ENCODE peak calls at places on chromosomes 5 and 9, in eight cellular contexts. One of them, this sample, is unnamed.

GRCh38 chr5:124176692-124177091 is 569.7 kb downstream of the ZNF608 start:
- DNase-seq in effector memory CD4-positive, alpha-beta T cell: no peak
- DNase-seq in astrocyte of the spinal cord: no peak
- DNase-seq in caudate nucleus: no peak
- DNase-seq in lower lobe of right lung: no peak
- DNase-seq in AG10803: no peak
- DNase-seq in GM23338: peak; percentile 14
- DNase-seq in IMR-90: no peak
- DNase-seq in this sample: no peak

GRCh38 chr9:136438548-136438908 is 1.1 kb downstream of the INPP5E start:
- DNase-seq in effector memory CD4-positive, alpha-beta T cell: no peak
- DNase-seq in astrocyte of the spinal cord: peak; percentile 3
- DNase-seq in caudate nucleus: no peak
- DNase-seq in lower lobe of right lung: no peak
- DNase-seq in AG10803: peak; percentile 11
- DNase-seq in GM23338: peak; percentile 66
- DNase-seq in IMR-90: peak; percentile 7
- DNase-seq in this sample: no peak

GRCh38 chr5:11547140-11547539 is 357.1 kb downstream of the CTNND2 start:
- DNase-seq in effector memory CD4-positive, alpha-beta T cell: no peak
- DNase-seq in astrocyte of the spinal cord: no peak
- DNase-seq in caudate nucleus: no peak
- DNase-seq in lower lobe of right lung: no peak
- DNase-seq in AG10803: no peak
- DNase-seq in GM23338: no peak
- DNase-seq in IMR-90: no peak
- DNase-seq in this sample: no peak

GRCh38 chr9:98885575-98886292 is 58.0 kb upstream of the COL15A1 start:
- DNase-seq in effector memory CD4-positive, alpha-beta T cell: no peak
- DNase-seq in astrocyte of the spinal cord: no peak
- DNase-seq in caudate nucleus: no peak
- DNase-seq in lower lobe of right lung: no peak
- DNase-seq in AG10803: no peak
- DNase-seq in GM23338: no peak
- DNase-seq in IMR-90: no peak
- DNase-seq in this sample: no peak

GRCh38 chr5:150656191-150657132 is 4.6 kb upstream of the MYOZ3 start:
- DNase-seq in effector memory CD4-positive, alpha-beta T cell: peak; percentile 70
- DNase-seq in astrocyte of the spinal cord: peak; percentile 53
- DNase-seq in caudate nucleus: peak; percentile 49
- DNase-seq in lower lobe of right lung: peak; percentile 80
- DNase-seq in AG10803: peak; percentile 42
- DNase-seq in GM23338: peak; percentile 83
- DNase-seq in IMR-90: no peak
- DNase-seq in this sample: peak; percentile 62

GRCh38 chr9:88722753-88723152 is 187.8 kb downstream of the NXNL2 start:
- DNase-seq in effector memory CD4-positive, alpha-beta T cell: no peak
- DNase-seq in astrocyte of the spinal cord: peak; percentile 33
- DNase-seq in caudate nucleus: no peak
- DNase-seq in lower lobe of right lung: no peak
- DNase-seq in AG10803: no peak
- DNase-seq in GM23338: peak; percentile 54
- DNase-seq in IMR-90: peak; percentile 26
- DNase-seq in this sample: no peak

GRCh38 chr5:138107213-138107612 is 23.4 kb downstream of the WNT8A start:
- DNase-seq in effector memory CD4-positive, alpha-beta T cell: no peak
- DNase-seq in astrocyte of the spinal cord: no peak
- DNase-seq in caudate nucleus: no peak
- DNase-seq in lower lobe of right lung: no peak
- DNase-seq in AG10803: no peak
- DNase-seq in GM23338: no peak
- DNase-seq in IMR-90: no peak
- DNase-seq in this sample: no peak

GRCh38 chr5:175842947-175843793 is 28.2 kb upstream of the CPLX2 start:
- DNase-seq in effector memory CD4-positive, alpha-beta T cell: no peak
- DNase-seq in astrocyte of the spinal cord: peak; percentile 62
- DNase-seq in caudate nucleus: no peak
- DNase-seq in lower lobe of right lung: no peak
- DNase-seq in AG10803: peak; percentile 46
- DNase-seq in GM23338: no peak
- DNase-seq in IMR-90: peak; percentile 80
- DNase-seq in this sample: no peak

GRCh38 chr5:61916621-61917620 is 389.1 kb upstream of the KIF2A start:
- DNase-seq in effector memory CD4-positive, alpha-beta T cell: no peak
- DNase-seq in astrocyte of the spinal cord: peak; percentile 60
- DNase-seq in caudate nucleus: no peak
- DNase-seq in lower lobe of right lung: no peak
- DNase-seq in AG10803: peak; percentile 24
- DNase-seq in GM23338: no peak
- DNase-seq in IMR-90: peak; percentile 1
- DNase-seq in this sample: no peak

GRCh38 chr5:178094345-178094744 is 19.0 kb upstream of the N4BP3 start:
- DNase-seq in effector memory CD4-positive, alpha-beta T cell: no peak
- DNase-seq in astrocyte of the spinal cord: no peak
- DNase-seq in caudate nucleus: no peak
- DNase-seq in lower lobe of right lung: no peak
- DNase-seq in AG10803: no peak
- DNase-seq in GM23338: no peak
- DNase-seq in IMR-90: no peak
- DNase-seq in this sample: no peak

GRCh38 chr5:167982-168660 is 23.2 kb upstream of the LRRC14B start:
- DNase-seq in effector memory CD4-positive, alpha-beta T cell: no peak
- DNase-seq in astrocyte of the spinal cord: peak; percentile 98
- DNase-seq in caudate nucleus: no peak
- DNase-seq in lower lobe of right lung: no peak
- DNase-seq in AG10803: peak; percentile 96
- DNase-seq in GM23338: no peak
- DNase-seq in IMR-90: peak; percentile 99
- DNase-seq in this sample: no peak

GRCh38 chr5:150272531-150272930 is 17.0 kb downstream of the CAMK2A start:
- DNase-seq in effector memory CD4-positive, alpha-beta T cell: no peak
- DNase-seq in astrocyte of the spinal cord: peak; percentile 46
- DNase-seq in caudate nucleus: no peak
- DNase-seq in lower lobe of right lung: no peak
- DNase-seq in AG10803: peak; percentile 62
- DNase-seq in GM23338: peak; percentile 86
- DNase-seq in IMR-90: peak; percentile 52
- DNase-seq in this sample: peak; percentile 48

GRCh38 chr9:105994970-105995369 is 300.6 kb downstream of the TMEM38B start:
- DNase-seq in effector memory CD4-positive, alpha-beta T cell: no peak
- DNase-seq in astrocyte of the spinal cord: no peak
- DNase-seq in caudate nucleus: no peak
- DNase-seq in lower lobe of right lung: no peak
- DNase-seq in AG10803: peak; percentile 3
- DNase-seq in GM23338: no peak
- DNase-seq in IMR-90: no peak
- DNase-seq in this sample: peak; percentile 16

GRCh38 chr5:146643805-146644204 is 127.8 kb upstream of the GPR151 start:
- DNase-seq in effector memory CD4-positive, alpha-beta T cell: no peak
- DNase-seq in astrocyte of the spinal cord: no peak
- DNase-seq in caudate nucleus: no peak
- DNase-seq in lower lobe of right lung: no peak
- DNase-seq in AG10803: no peak
- DNase-seq in GM23338: no peak
- DNase-seq in IMR-90: no peak
- DNase-seq in this sample: no peak

GRCh38 chr5:156199045-156199444 is 127.9 kb upstream of the SGCD start:
- DNase-seq in effector memory CD4-positive, alpha-beta T cell: no peak
- DNase-seq in astrocyte of the spinal cord: no peak
- DNase-seq in caudate nucleus: no peak
- DNase-seq in lower lobe of right lung: no peak
- DNase-seq in AG10803: no peak
- DNase-seq in GM23338: no peak
- DNase-seq in IMR-90: no peak
- DNase-seq in this sample: no peak

GRCh38 chr9:92642599-92642998 is 27.3 kb downstream of the IPPK start:
- DNase-seq in effector memory CD4-positive, alpha-beta T cell: no peak
- DNase-seq in astrocyte of the spinal cord: no peak
- DNase-seq in caudate nucleus: no peak
- DNase-seq in lower lobe of right lung: no peak
- DNase-seq in AG10803: no peak
- DNase-seq in GM23338: no peak
- DNase-seq in IMR-90: no peak
- DNase-seq in this sample: no peak

GRCh38 chr5:145931718-145932117 is 4.7 kb upstream of the SH3RF2 start:
- DNase-seq in effector memory CD4-positive, alpha-beta T cell: no peak
- DNase-seq in astrocyte of the spinal cord: no peak
- DNase-seq in caudate nucleus: no peak
- DNase-seq in lower lobe of right lung: no peak
- DNase-seq in AG10803: no peak
- DNase-seq in GM23338: no peak
- DNase-seq in IMR-90: peak; percentile 21
- DNase-seq in this sample: no peak

GRCh38 chr5:144971067-144971850 is 800.6 kb downstream of the KCTD16 start:
- DNase-seq in effector memory CD4-positive, alpha-beta T cell: no peak
- DNase-seq in astrocyte of the spinal cord: no peak
- DNase-seq in caudate nucleus: no peak
- DNase-seq in lower lobe of right lung: no peak
- DNase-seq in AG10803: no peak
- DNase-seq in GM23338: no peak
- DNase-seq in IMR-90: no peak
- DNase-seq in this sample: no peak

GRCh38 chr5:127602481-127602880 is 46.4 kb upstream of the CTXN3 start:
- DNase-seq in effector memory CD4-positive, alpha-beta T cell: no peak
- DNase-seq in astrocyte of the spinal cord: no peak
- DNase-seq in caudate nucleus: no peak
- DNase-seq in lower lobe of right lung: no peak
- DNase-seq in AG10803: no peak
- DNase-seq in GM23338: peak; percentile 57
- DNase-seq in IMR-90: no peak
- DNase-seq in this sample: no peak

GRCh38 chr5:164962302-164962961 is 1457.0 kb downstream of the MAT2B start:
- DNase-seq in effector memory CD4-positive, alpha-beta T cell: no peak
- DNase-seq in astrocyte of the spinal cord: no peak
- DNase-seq in caudate nucleus: no peak
- DNase-seq in lower lobe of right lung: no peak
- DNase-seq in AG10803: no peak
- DNase-seq in GM23338: no peak
- DNase-seq in IMR-90: no peak
- DNase-seq in this sample: no peak

GRCh38 chr9:20319641-20320337 is 302.5 kb downstream of the MLLT3 start:
- DNase-seq in effector memory CD4-positive, alpha-beta T cell: no peak
- DNase-seq in astrocyte of the spinal cord: peak; percentile 82
- DNase-seq in caudate nucleus: no peak
- DNase-seq in lower lobe of right lung: no peak
- DNase-seq in AG10803: peak; percentile 32
- DNase-seq in GM23338: no peak
- DNase-seq in IMR-90: peak; percentile 88
- DNase-seq in this sample: no peak

GRCh38 chr5:88724201-88724600 is 158.8 kb downstream of the MEF2C start:
- DNase-seq in effector memory CD4-positive, alpha-beta T cell: no peak
- DNase-seq in astrocyte of the spinal cord: peak; percentile 50
- DNase-seq in caudate nucleus: no peak
- DNase-seq in lower lobe of right lung: no peak
- DNase-seq in AG10803: no peak
- DNase-seq in GM23338: peak; percentile 19
- DNase-seq in IMR-90: peak; percentile 29
- DNase-seq in this sample: peak; percentile 49

GRCh38 chr9:133656211-133657119 is 20.3 kb downstream of the DBH start:
- DNase-seq in effector memory CD4-positive, alpha-beta T cell: peak; percentile 21
- DNase-seq in astrocyte of the spinal cord: no peak
- DNase-seq in caudate nucleus: no peak
- DNase-seq in lower lobe of right lung: no peak
- DNase-seq in AG10803: no peak
- DNase-seq in GM23338: no peak
- DNase-seq in IMR-90: no peak
- DNase-seq in this sample: no peak

GRCh38 chr9:36625006-36625600 is 52.4 kb downstream of the MELK start:
- DNase-seq in effector memory CD4-positive, alpha-beta T cell: no peak
- DNase-seq in astrocyte of the spinal cord: peak; percentile 79
- DNase-seq in caudate nucleus: peak; percentile 1
- DNase-seq in lower lobe of right lung: no peak
- DNase-seq in AG10803: peak; percentile 74
- DNase-seq in GM23338: no peak
- DNase-seq in IMR-90: peak; percentile 90
- DNase-seq in this sample: peak; percentile 48

GRCh38 chr5:14245526-14245925 is 102.4 kb downstream of the TRIO start:
- DNase-seq in effector memory CD4-positive, alpha-beta T cell: no peak
- DNase-seq in astrocyte of the spinal cord: no peak
- DNase-seq in caudate nucleus: no peak
- DNase-seq in lower lobe of right lung: no peak
- DNase-seq in AG10803: no peak
- DNase-seq in GM23338: no peak
- DNase-seq in IMR-90: no peak
- DNase-seq in this sample: no peak

GRCh38 chr5:133967715-133968056 is 739 bp downstream of the C5orf15 start:
- DNase-seq in effector memory CD4-positive, alpha-beta T cell: no peak
- DNase-seq in astrocyte of the spinal cord: peak; percentile 45
- DNase-seq in caudate nucleus: no peak
- DNase-seq in lower lobe of right lung: no peak
- DNase-seq in AG10803: peak; percentile 35
- DNase-seq in GM23338: peak; percentile 47
- DNase-seq in IMR-90: peak; percentile 59
- DNase-seq in this sample: peak; percentile 28

GRCh38 chr5:10317825-10318682 is 10.4 kb upstream of the CMBL start:
- DNase-seq in effector memory CD4-positive, alpha-beta T cell: no peak
- DNase-seq in astrocyte of the spinal cord: peak; percentile 20
- DNase-seq in caudate nucleus: no peak
- DNase-seq in lower lobe of right lung: no peak
- DNase-seq in AG10803: no peak
- DNase-seq in GM23338: no peak
- DNase-seq in IMR-90: no peak
- DNase-seq in this sample: no peak

GRCh38 chr5:14357861-14358260 is 214.7 kb downstream of the TRIO start:
- DNase-seq in effector memory CD4-positive, alpha-beta T cell: no peak
- DNase-seq in astrocyte of the spinal cord: no peak
- DNase-seq in caudate nucleus: no peak
- DNase-seq in lower lobe of right lung: no peak
- DNase-seq in AG10803: no peak
- DNase-seq in GM23338: peak; percentile 83
- DNase-seq in IMR-90: no peak
- DNase-seq in this sample: no peak

GRCh38 chr9:127050152-127050551 is 72.3 kb downstream of the ANGPTL2 start:
- DNase-seq in effector memory CD4-positive, alpha-beta T cell: no peak
- DNase-seq in astrocyte of the spinal cord: no peak
- DNase-seq in caudate nucleus: no peak
- DNase-seq in lower lobe of right lung: no peak
- DNase-seq in AG10803: no peak
- DNase-seq in GM23338: no peak
- DNase-seq in IMR-90: no peak
- DNase-seq in this sample: no peak

GRCh38 chr9:21813575-21814473 is 11.4 kb downstream of the MTAP start:
- DNase-seq in effector memory CD4-positive, alpha-beta T cell: peak; percentile 29
- DNase-seq in astrocyte of the spinal cord: peak; percentile 90
- DNase-seq in caudate nucleus: no peak
- DNase-seq in lower lobe of right lung: peak; percentile 54
- DNase-seq in AG10803: peak; percentile 86
- DNase-seq in GM23338: peak; percentile 80
- DNase-seq in IMR-90: peak; percentile 86
- DNase-seq in this sample: peak; percentile 81

This sample was measured in midbrain.